ENCODE peak calls at places on chromosomes 1 and 21, in seven cellular contexts. B, W, I, R, M, A and V are unnamed samples.
A peak's percentile ranks its signal among the peaks of the same experiment; 100 is the strongest.

GRCh38 chr1:16236091-16236494 is 890 bp downstream of the CPLANE2 start:
- DNase-seq in I (no peak), W (peak; percentile 7), R (no peak), M (no peak), B (peak; percentile 66), A (peak; percentile 18), V (no peak)

GRCh38 chr1:43232071-43232470 is 37.7 kb upstream of the TMEM125 start:
- DNase-seq in I (no peak), A (peak; percentile 80), B (no peak), M (peak; percentile 82), R (peak; percentile 69), W (peak; percentile 67), V (peak; percentile 51)

GRCh38 chr1:19861034-19861433 is 21.2 kb upstream of the OTUD3 start:
- DNase-seq in W (peak; percentile 67), M (no peak), B (no peak), R (no peak), I (peak; percentile 71), A (peak; percentile 19), V (no peak)

GRCh38 chr1:202007703-202008489 is 2.5 kb upstream of the ELF3 start:
- DNase-seq in I (peak; percentile 98), M (no peak), R (no peak), B (no peak), A (no peak), W (peak; percentile 72), V (no peak)

GRCh38 chr1:41102208-41102607 is 80.7 kb upstream of the SLFNL1 start:
- DNase-seq in W (peak; percentile 90), R (peak; percentile 98), A (peak; percentile 97), B (peak; percentile 85), M (peak; percentile 95), I (no peak), V (peak; percentile 98)

GRCh38 chr1:37150986-37151385 is 116.7 kb upstream of the GRIK3 start:
- DNase-seq in B (no peak), A (no peak), I (no peak), M (no peak), R (no peak), W (no peak), V (no peak)

GRCh38 chr1:110873856-110874255 is 908 bp downstream of the CD53 start:
- DNase-seq in R (no peak), W (no peak), B (no peak), I (no peak), M (no peak), A (no peak), V (no peak)

GRCh38 chr1:220768127-220768601 is 18.5 kb upstream of the MTARC1 start:
- DNase-seq in I (no peak), W (peak; percentile 74), M (peak; percentile 43), A (no peak), R (no peak), B (no peak), V (no peak)

GRCh38 chr1:182739545-182739944 is 50.0 kb upstream of the NPL start:
- DNase-seq in R (no peak), M (peak; percentile 31), I (no peak), B (no peak), A (no peak), W (no peak), V (no peak)

GRCh38 chr1:107810552-107810951 is 154.4 kb downstream of the VAV3 start:
- DNase-seq in W (no peak), A (no peak), I (no peak), B (no peak), R (no peak), M (no peak), V (no peak)

GRCh38 chr1:40394456-40395172 is 21.1 kb downstream of the SMAP2 start:
- DNase-seq in W (no peak), I (no peak), R (no peak), B (no peak), A (peak; percentile 78), M (peak; percentile 66), V (no peak)

GRCh38 chr1:203146042-203146369 is 18.5 kb downstream of the ADORA1 start:
- DNase-seq in A (no peak), M (no peak), I (no peak), R (no peak), W (no peak), B (no peak), V (no peak)

GRCh38 chr1:15224259-15224869 is 22.7 kb upstream of the FHAD1 start:
- DNase-seq in I (no peak), W (no peak), R (no peak), B (no peak), M (no peak), A (no peak), V (no peak)

GRCh38 chr1:84442256-84442655 is 36.8 kb upstream of the RPF1 start:
- DNase-seq in W (peak; percentile 91), I (no peak), A (peak; percentile 94), M (peak; percentile 94), R (peak; percentile 94), B (no peak), V (peak; percentile 87)

DNA sequence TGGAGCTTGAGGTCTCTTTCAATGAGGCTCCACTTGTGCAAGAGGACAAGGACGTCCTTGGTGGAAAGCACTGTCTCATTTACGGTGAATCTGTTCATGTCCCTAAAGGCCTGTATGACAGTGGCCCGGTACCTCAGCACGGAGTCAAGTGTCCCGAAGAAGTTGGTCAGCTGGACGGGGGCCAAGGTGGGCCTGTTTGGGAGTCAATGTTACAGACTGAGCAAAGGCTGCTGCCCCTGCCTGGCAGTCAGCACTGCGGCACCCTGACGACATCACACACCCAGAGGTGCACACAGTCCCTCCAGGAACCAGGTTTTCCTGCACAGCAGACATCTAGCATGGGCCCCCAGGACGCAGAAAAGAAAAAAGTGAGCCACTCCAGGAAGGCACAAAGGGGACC is 19.1 kb downstream of the MRAP start:
- DNase-seq in B (no peak), R (no peak), I (no peak), M (no peak), W (no peak), A (no peak), V (no peak)
- H3K4me3 ChIP-seq in B (no peak overlapping the region), R (no peak overlapping the region), I (no peak overlapping the region), M (no peak overlapping the region), W (no peak overlapping the region), A (no peak overlapping the region), V (no peak overlapping the region)

GRCh38 chr1:90135306-90135705 is 140.4 kb downstream of the ZNF326 start:
- DNase-seq in R (no peak), B (no peak), I (no peak), M (no peak), W (peak; percentile 13), A (no peak), V (no peak)

GRCh38 chr1:90127288-90127953 is 132.5 kb downstream of the ZNF326 start:
- DNase-seq in B (no peak), A (no peak), I (no peak), W (no peak), M (no peak), R (no peak), V (no peak)

GRCh38 chr1:90132306-90132705 is 137.4 kb downstream of the ZNF326 start:
- DNase-seq in A (no peak), R (no peak), W (no peak), I (no peak), M (no peak), B (no peak), V (no peak)

DNA sequence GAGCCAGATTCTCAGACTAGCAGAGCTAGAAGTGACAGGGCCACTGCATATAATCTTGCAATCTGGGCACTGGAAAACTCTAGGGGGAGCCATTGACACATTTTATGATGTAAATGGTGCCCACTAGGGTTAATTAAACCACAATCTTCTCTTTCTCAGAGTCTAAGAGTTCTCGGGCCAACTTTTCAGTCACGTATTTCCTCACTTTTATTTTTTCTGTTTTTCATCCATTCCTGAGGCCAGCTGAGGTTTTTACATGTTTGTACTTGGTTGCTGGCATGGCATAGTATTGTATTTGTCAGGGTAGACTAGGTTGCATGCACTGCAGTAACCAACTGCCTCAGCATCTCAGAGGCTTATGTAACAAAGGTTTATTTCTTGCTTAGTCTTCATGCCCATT is 138.2 kb downstream of the ZNF326 start:
- DNase-seq in B (no peak), W (peak; percentile 2), M (peak; percentile 47), A (peak; percentile 3), I (no peak), R (peak; percentile 20), V (peak; percentile 24)
- TF ChIP-seq CTCF in B (no peak), W (peak; percentile 21), M (peak; percentile 62), A (peak; percentile 32), I (peak; percentile 35), R (peak; percentile 27), V (peak; percentile 48)

GRCh38 chr1:153616144-153616884 is at the start of gene S100A14:
- DNase-seq in I (peak; percentile 93), M (no peak), B (peak; percentile 76), A (no peak), R (no peak), W (no peak), V (no peak)
- H3K4me3 ChIP-seq in I (peak within 1 kb of the TSS; percentile 42), M (no peak within 1 kb of the TSS), B (peak within 1 kb of the TSS; percentile 6), A (no peak within 1 kb of the TSS), R (no peak within 1 kb of the TSS), W (no peak within 1 kb of the TSS), V (no peak within 1 kb of the TSS)

GRCh38 chr1:165938844-165939243 is 111.4 kb downstream of the UCK2 start:
- DNase-seq in M (no peak), R (no peak), B (no peak), A (no peak), I (no peak), W (no peak), V (no peak)

GRCh38 chr1:165941531-165941930 is 114.1 kb downstream of the UCK2 start:
- DNase-seq in A (no peak), B (no peak), I (no peak), M (no peak), W (no peak), R (no peak), V (no peak)

GRCh38 chr1:165945911-165946310 is 118.5 kb downstream of the UCK2 start:
- DNase-seq in A (no peak), R (no peak), B (no peak), W (no peak), I (no peak), M (no peak), V (no peak)

GRCh38 chr1:165942062-165942461 is 114.6 kb downstream of the UCK2 start:
- DNase-seq in A (no peak), R (no peak), W (no peak), B (no peak), I (no peak), M (no peak), V (no peak)

GRCh38 chr1:165943198-165943597 is 115.8 kb downstream of the UCK2 start:
- DNase-seq in M (peak; percentile 11), A (no peak), B (no peak), W (peak; percentile 9), I (no peak), R (no peak), V (no peak)
- TF ChIP-seq CTCF in M (no peak), A (no peak), B (no peak), W (no peak), I (no peak), R (no peak), V (peak; percentile 5)

DNA sequence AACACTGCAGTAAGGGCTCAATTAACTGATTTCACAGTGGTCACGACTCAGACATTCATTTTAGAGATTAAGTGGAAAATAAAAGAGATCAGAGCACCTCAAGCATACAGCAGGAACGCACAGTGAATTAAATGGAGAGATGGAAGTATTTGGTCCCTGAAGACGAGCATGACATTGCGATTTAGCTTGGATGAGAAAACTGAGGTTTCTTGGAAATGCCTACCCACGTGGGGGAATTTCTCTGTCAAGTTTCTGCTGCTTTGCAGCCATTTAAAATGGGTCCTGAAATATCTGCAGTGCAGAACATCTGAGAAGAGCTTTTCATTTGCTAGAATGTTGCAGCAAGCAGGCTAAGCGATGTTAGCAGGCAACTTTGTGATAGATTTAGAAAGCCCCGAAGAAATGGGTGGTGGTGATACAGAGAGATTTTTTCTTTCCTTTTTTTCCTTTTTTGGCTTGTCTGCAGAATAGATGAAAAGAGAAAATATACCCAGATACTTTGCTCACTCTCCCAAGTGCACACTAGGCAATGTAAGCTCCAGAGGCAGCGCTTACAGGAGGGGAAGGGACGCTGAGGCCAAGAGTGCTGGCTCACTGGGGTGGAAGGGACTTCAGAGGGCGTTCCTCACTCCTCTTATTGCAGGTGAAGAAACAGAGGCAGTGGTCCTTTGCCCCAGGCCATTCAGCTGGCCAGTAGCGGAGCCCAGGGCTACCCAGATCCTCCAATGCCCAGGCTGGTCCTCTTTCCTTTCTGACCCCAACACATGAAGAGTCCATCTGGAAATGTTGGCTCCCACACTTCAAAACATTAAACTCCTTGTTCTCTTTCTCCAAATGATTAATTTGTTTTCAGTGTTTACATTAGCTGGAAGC is 257.9 kb downstream of the KCNJ6 start:
- DNase-seq in W (no peak), I (no peak), R (no peak), M (no peak), A (no peak), B (no peak), V (peak; percentile 11)
- H3K4me3 ChIP-seq in W (no peak overlapping the region), I (no peak overlapping the region), R (no peak overlapping the region), M (no peak overlapping the region), A (no peak overlapping the region), B (no peak overlapping the region), V (no peak overlapping the region)